ENCODE peak calls at places on chromosomes 3 and 15, in seven cellular contexts. F is ovary, J is fibroblast of lung, G is breast epithelium, E is progenitor cell of endocrine pancreas, M is neural progenitor cell, X is right atrium auricular region. C is an unnamed sample.

GRCh38 chr3:179558742-179559364 is 3.9 kb upstream of the ACTL6A start:
- DNase-seq in F (peak; percentile 50), J (peak; percentile 84), G (peak; percentile 49), E (peak; percentile 34), M (peak; percentile 77), X (peak; percentile 80), C (no peak)

GRCh38 chr3:197734667-197735318 is 1.9 kb downstream of the RUBCN start:
- DNase-seq in F (no peak), J (no peak), G (no peak), E (no peak), M (no peak), X (no peak), C (no peak)

GRCh38 chr15:68057758-68058157 is 3.6 kb downstream of the PIAS1 start:
- DNase-seq in F (no peak), J (no peak), G (no peak), E (no peak), M (peak; percentile 68), X (no peak), C (no peak)

GRCh38 chr15:24318981-24319380 is 356.6 kb upstream of the NPAP1 start:
- DNase-seq in F (no peak), J (peak; percentile 33), G (no peak), E (no peak), M (no peak), X (no peak), C (no peak)

GRCh38 chr3:188553569-188553968 is 399.6 kb downstream of the LPP start:
- DNase-seq in F (no peak), J (no peak), G (no peak), E (no peak), M (no peak), X (no peak), C (no peak)

GRCh38 chr15:53721334-53722087 is 38.0 kb downstream of the WDR72 start:
- DNase-seq in F (no peak), J (no peak), G (no peak), E (no peak), M (no peak), X (no peak), C (no peak)

GRCh38 chr15:42184313-42184712 is 23.8 kb downstream of the VPS39 start:
- DNase-seq in F (no peak), J (no peak), G (no peak), E (no peak), M (no peak), X (no peak), C (no peak)

GRCh38 chr3:187858711-187859110 is 113.4 kb upstream of the BCL6 start:
- DNase-seq in F (no peak), J (no peak), G (no peak), E (no peak), M (no peak), X (no peak), C (no peak)

GRCh38 chr3:72618739-72619138 is 229.5 kb downstream of the SHQ1 start:
- DNase-seq in F (no peak), J (no peak), G (no peak), E (no peak), M (no peak), X (no peak), C (no peak)
- TF ChIP-seq CTCF in F (no peak), J (no peak), G (no peak), E (no peak), M (no peak), X (no peak), C (no peak)

DNA sequence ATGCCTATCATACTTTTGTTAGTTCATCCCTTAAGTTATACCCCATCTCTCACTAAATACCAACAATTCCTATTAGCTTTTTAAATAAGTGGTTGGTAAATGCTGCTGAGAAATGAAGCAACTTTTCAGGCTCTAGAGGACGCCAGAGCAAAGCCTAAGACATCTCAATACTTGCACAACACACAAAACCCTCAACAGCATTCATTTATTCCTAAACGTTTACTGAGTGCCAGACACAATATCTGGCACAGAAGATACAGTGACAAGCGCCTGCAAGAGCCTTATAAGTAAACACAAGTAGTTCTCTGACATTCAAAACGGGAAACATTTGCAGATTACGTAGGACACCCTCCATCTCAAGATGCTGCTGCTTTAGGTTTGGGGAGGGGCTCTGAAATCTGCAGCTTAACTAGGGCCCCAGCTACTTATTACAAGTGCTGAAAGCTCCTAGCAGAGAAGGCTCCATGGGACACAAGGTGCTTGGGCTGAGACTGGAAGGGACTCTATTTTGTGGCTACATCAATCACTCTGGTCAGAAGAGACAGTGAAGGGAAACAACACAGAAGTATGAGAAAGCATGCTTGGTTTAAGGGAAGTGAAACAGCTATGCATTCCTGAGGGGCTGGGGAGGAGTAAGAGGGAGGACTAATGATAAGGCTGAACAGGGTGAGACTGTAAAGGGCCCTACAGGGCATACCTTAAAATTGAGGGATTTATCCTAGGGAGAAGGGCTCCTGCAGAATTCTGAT is 311.3 kb downstream of the PLCL2 start:
- DNase-seq in F (no peak), J (peak; percentile 59), G (no peak), E (no peak), M (peak; percentile 11), X (no peak), C (no peak)
- TF ChIP-seq CTCF in F (no peak), J (peak; percentile 43), G (no peak), E (no peak), M (peak; percentile 37), X (no peak), C (no peak)

DNA sequence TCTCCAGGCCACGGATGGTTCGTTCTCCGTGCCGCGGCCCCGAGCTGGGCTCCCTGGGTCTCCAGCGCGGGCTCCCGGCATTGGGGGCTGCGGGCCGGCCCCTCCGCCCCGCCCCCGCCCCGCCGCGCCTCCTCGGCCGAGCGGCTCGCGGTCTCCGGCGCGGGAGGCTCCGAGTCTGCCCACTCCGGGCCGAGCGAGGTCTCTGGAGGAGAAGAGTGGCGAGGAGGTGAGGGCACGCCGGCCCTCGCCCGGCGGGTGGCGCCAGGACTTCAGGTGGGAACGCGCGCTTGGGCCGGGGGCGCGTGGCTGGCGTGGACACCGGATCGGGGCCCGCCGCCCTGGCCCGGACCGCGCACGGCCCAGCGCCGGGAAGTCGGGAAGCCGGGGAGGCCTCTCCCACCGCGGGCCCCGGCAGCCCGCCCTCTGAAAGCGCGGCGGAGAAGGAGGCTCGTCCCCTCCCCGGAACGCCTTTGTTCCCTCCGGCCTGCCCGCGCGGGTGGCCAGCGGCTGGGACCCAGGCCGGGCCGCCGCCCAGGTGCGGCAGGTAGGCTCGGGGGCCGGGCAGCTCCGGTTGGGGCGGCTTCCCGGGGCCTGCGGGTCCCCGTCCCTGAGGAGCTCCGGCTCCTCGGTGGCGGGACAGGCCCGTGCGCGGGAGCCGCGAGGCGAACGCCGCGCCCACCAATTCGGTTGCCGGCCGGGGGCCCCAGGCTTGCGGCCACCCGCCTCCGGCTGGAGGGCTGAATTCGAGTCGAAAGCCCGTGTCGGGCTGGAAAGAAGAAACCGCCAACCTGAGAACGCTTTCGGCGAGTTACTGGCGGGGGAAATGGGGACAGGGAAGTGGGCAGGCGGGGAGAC is 1.1 kb downstream of the B3GNT5 start:
- DNase-seq in F (peak; percentile 57), J (no peak), G (no peak), E (peak; percentile 55), M (peak; percentile 79), X (no peak), C (peak; percentile 77)
- TF ChIP-seq CTCF in F (no peak), J (no peak), G (no peak), E (peak; percentile 26), M (no peak), X (no peak), C (no peak)

DNA sequence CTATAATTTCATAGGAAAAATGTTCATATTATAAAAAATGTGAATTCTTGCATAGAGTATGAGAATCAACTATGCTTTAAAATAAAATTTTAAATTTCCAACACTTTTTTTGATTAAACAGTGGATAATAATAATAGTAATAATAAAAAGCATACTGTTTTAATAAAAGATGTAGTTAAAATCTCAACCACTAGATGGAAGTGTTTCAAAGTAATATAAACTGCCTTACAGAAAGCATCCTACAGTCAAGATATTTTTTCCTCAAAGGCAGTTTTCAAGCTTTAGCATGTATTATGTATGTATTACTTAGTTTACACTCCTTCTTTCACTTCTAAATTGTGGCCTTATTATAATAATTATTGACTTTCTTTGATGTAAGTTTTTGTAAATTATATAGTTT is 217.5 kb downstream of the CHL1 start:
- DNase-seq in F (no peak), J (peak; percentile 27), G (no peak), E (no peak), M (peak; percentile 18), X (no peak), C (no peak)
- TF ChIP-seq CTCF in F (no peak), J (peak; percentile 29), G (no peak), E (peak; percentile 64), M (peak; percentile 63), X (no peak), C (peak; percentile 72)

DNA sequence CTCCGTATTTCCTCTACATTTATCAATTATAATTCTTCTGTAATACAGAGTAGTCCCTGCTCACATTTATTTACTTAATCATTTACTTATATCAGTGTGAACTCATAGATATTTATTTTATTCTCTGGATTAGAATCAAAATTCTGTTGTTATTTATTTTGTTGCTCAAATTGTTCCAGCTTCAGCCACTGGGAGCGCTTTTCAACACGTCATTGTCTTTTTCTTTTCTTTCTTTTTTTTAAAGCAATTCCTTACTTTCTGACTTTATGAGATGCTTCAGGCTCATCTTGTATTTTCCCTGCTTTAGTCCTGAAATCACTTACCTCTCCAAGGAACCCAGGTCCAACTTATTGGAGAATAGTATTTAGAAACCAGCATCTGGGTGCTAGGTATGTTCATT is 53.4 kb downstream of the GLCE start:
- DNase-seq in F (no peak), J (no peak), G (no peak), E (no peak), M (no peak), X (no peak), C (no peak)
- TF ChIP-seq CTCF in F (no peak), J (peak; percentile 22), G (no peak), E (no peak), M (peak; percentile 33), X (no peak), C (peak; percentile 60)

GRCh38 chr3:36135863-36136262 is 244.4 kb upstream of the STAC start:
- DNase-seq in F (no peak), J (no peak), G (no peak), E (no peak), M (no peak), X (no peak), C (no peak)

DNA sequence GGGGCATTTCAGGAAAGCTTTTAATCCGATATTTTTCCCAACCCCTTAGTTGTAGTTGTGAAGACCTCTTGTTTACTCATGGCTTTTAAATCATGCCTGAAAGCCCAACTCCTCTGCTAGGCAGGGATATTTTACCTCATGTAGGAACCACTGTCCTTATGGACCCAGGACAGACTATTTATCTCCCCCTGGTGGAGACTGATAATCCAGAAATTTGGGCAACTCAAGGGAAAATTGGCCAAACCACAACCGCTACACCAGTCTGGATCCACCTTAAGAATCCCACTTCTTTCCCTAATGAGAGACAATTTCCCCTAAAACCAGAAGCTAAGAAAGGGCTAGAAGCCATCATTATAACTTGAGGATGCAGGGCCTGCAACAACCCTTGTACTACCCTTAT is 248.1 kb upstream of the STAC start:
- DNase-seq in F (no peak), J (no peak), G (no peak), E (no peak), M (no peak), X (no peak), C (no peak)
- TF ChIP-seq CTCF in F (no peak), J (no peak), G (no peak), E (no peak), M (peak; percentile 34), X (no peak), C (no peak)

DNA sequence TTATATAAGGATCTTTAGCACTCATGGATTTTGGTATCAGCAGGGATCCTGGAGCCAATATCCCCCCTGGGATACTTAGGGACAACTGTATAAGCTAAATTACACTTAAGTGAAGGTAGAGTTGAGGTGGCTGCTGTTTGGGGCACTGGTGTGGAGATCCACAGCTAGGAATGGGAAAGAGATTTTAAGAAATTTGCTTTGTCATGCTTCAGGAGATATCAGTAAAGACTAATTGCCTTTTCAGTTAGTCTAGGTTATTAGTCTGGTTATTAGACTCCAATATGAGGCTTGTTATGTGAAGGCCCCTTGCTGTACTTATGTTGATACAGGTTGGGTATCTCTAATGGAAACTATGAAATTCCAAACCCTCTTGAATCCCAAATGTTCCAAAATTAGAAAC is 1.2 kb upstream of the SECISBP2L start:
- DNase-seq in F (no peak), J (no peak), G (no peak), E (no peak), M (no peak), X (no peak), C (no peak)
- TF ChIP-seq CTCF in F (no peak), J (no peak), G (no peak), E (no peak), M (no peak), X (no peak), C (no peak)

C was measured in type B pancreatic cell.